ENCODE peak calls at places on chromosomes 5 and 9, in six cellular contexts. H, C, X, L, Q and K are unnamed samples.
A peak's percentile ranks its signal among the peaks of the same experiment; 100 is the strongest.

GRCh38 chr5:102858808-102859207 is 103.7 kb downstream of the PAM start:
- DNase-seq in L (no peak), C (no peak), H (no peak), X (no peak), Q (no peak), K (no peak)

GRCh38 chr9:70609542-70610286 is 195.3 kb upstream of the KLF9 start:
- DNase-seq in X (peak; percentile 19), L (no peak), H (no peak), Q (peak; percentile 75), C (no peak), K (peak; percentile 68)

GRCh38 chr5:157761690-157762611 is 18.4 kb downstream of the LSM11 start:
- DNase-seq in Q (peak; percentile 35), C (peak; percentile 36), H (peak; percentile 67), L (no peak), X (peak; percentile 83), K (peak; percentile 71)

GRCh38 chr5:153802419-153802818 is 236.3 kb downstream of the FAM114A2 start:
- DNase-seq in X (no peak), Q (no peak), C (no peak), H (no peak), L (no peak), K (no peak)

GRCh38 chr5:16675747-16676255 is 59.0 kb upstream of the RETREG1 start:
- DNase-seq in L (no peak), C (no peak), H (no peak), X (no peak), Q (no peak), K (no peak)

GRCh38 chr9:87336914-87337333 is 160.7 kb upstream of the DAPK1 start:
- DNase-seq in H (peak; percentile 77), X (peak; percentile 86), C (peak; percentile 31), Q (peak; percentile 40), L (no peak), K (peak; percentile 61)

GRCh38 chr9:131264231-131264630 is 12.1 kb downstream of the FAM78A start:
- DNase-seq in X (no peak), C (no peak), H (no peak), L (no peak), Q (no peak), K (no peak)

GRCh38 chr5:128469924-128470323 is 68.1 kb downstream of the FBN2 start:
- DNase-seq in X (no peak), L (no peak), C (no peak), H (no peak), Q (no peak), K (no peak)

GRCh38 chr9:96065482-96066251 is 190.2 kb downstream of the ERCC6L2 start:
- DNase-seq in L (no peak), X (no peak), H (no peak), Q (no peak), C (no peak), K (no peak)

GRCh38 chr9:115404311-115404710 is 286.4 kb upstream of the TNC start:
- DNase-seq in Q (no peak), L (no peak), X (no peak), C (no peak), H (no peak), K (no peak)

GRCh38 chr5:139108056-139108811 is 89.9 kb downstream of the SIL1 start:
- DNase-seq in Q (no peak), X (no peak), C (peak; percentile 19), H (no peak), L (no peak), K (no peak)

GRCh38 chr9:83155733-83156132 is 92.8 kb upstream of the RASEF start:
- DNase-seq in X (no peak), L (no peak), Q (no peak), C (no peak), H (no peak), K (no peak)

GRCh38 chr9:88013051-88013450 is 38.7 kb upstream of the CDK20 start:
- DNase-seq in C (no peak), L (no peak), H (no peak), X (no peak), Q (no peak), K (no peak)

GRCh38 chr9:29440449-29440848 is 1867.2 kb upstream of the C9orf72 start:
- DNase-seq in L (no peak), C (no peak), H (no peak), Q (no peak), X (no peak), K (no peak)
- H3K27ac ChIP-seq in L (no peak overlapping the region), C (no peak overlapping the region), H (no peak overlapping the region), Q (no peak overlapping the region), X (no peak overlapping the region), K (no peak overlapping the region)

GRCh38 chr9:114278881-114279570 is 43.9 kb upstream of the ORM1 start:
- DNase-seq in Q (no peak), C (peak; percentile 41), L (no peak), H (no peak), X (no peak), K (peak; percentile 94)
- TF ChIP-seq CTCF in Q (no peak), C (no peak), L (no peak), H (no peak), X (no peak), K (no peak)

DNA sequence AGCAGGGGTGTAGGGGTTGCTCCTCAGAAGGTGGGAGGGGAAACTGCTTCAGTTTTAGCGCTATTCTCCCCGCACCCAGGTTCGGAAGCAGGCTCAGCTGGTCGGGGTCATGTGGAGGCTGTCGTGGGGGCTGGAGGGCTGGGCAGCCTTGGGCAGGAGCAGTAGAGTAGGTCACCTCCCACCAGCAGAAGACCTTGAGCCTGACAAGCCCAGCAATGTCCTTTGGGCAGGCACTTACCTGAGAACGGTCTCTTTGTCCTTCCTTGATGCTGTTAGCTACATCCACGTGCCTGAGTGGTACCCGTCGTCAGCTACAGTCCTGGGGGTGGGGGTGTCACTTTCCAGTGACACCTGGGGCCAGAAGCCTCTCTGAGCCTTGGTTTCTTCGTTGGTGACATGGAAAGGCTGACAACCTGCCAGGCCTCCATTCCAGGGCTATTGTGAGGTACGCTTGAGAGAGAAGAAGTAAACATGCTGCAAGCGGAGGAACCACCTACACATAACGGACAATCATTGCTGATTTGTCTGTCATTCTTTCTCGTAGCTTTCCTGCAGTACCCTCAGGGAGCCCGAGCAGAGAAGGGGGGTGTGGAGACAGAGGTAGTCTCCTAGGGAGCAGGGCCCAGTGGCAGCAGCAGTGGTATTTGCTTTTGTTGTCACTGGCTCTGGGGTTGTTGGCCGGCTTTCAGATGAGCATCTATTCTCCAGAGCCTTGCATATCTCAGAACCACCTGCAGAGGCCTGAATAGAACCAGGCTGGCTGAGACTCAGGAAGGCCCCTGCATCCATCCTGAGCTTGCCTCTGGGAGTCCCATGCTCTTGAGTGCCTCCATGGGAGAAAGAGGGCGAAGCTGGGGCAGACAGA is 20.1 kb downstream of the ENHO start:
- DNase-seq in C (peak; percentile 58), Q (no peak), L (no peak), H (no peak), X (no peak), K (no peak)
- H3K27ac ChIP-seq in C (peak overlapping the region; percentile 62), Q (peak overlapping the region; percentile 28), L (no peak overlapping the region), H (no peak overlapping the region), X (no peak overlapping the region), K (peak overlapping the region; percentile 19)

DNA sequence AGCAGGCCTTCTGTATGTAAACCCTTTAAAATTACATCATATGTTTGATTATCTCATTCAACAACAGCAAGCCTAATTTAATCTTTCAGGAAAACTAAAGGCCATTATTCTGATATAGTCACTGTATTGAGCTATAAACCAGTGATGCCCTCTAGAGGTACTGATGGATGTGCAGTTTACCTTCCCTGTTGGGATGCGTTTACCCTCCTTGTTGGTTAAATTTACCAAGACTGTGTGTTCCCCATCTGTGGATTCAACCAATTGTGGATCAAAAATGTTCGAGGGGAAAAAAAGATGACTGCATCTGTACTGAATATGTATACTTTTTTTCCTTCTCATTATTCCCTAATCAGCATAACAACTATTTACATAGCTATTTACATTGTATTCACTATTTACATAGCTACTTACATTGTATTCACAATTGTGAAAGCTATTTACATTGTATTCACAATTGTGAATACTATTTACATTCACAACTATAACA is 3.7 kb upstream of the BAAT start:
- DNase-seq in L (no peak), H (no peak), C (no peak), Q (no peak), X (no peak), K (no peak)
- TF ChIP-seq CTCF in L (no peak), H (peak; percentile 12), C (no peak), Q (no peak), X (peak; percentile 34), K (no peak)

GRCh38 chr9:124392254-124392653 is 23.0 kb downstream of the PSMB7 start:
- DNase-seq in L (no peak), X (no peak), C (no peak), H (no peak), Q (no peak), K (no peak)
- H3K27ac ChIP-seq in L (no peak overlapping the region), X (no peak overlapping the region), C (no peak overlapping the region), H (peak overlapping the region; percentile 54), Q (no peak overlapping the region), K (peak overlapping the region; percentile 54)

GRCh38 chr9:127204771-127205470 is 59.7 kb upstream of the GARNL3 start:
- DNase-seq in H (no peak), X (peak; percentile 43), C (no peak), Q (no peak), L (no peak), K (peak; percentile 36)
- TF ChIP-seq CTCF in H (no peak), X (peak; percentile 34), C (no peak), Q (no peak), L (no peak), K (no peak)